ENCODE peak calls at places on chromosomes 11 and 22, in four cellular contexts. One of them, this sample, is unnamed.

GRCh38 chr22:26606611-26607010 is 11.2 kb downstream of the CRYBB1 start:
- DNase-seq in IMR-90: peak
- DNase-seq in A549: peak
- DNase-seq in K562: no peak
- DNase-seq in this sample: no peak

GRCh38 chr11:76810151-76810853 is 27.1 kb downstream of the TSKU start:
- DNase-seq in IMR-90: no peak
- DNase-seq in A549: no peak
- DNase-seq in K562: peak
- DNase-seq in this sample: peak

GRCh38 chr11:43316451-43316850 is 4.7 kb downstream of the API5 start:
- DNase-seq in IMR-90: peak
- DNase-seq in A549: no peak
- DNase-seq in K562: peak
- DNase-seq in this sample: no peak

GRCh38 chr11:134759314-134759713 is 347.3 kb upstream of the B3GAT1 start:
- DNase-seq in IMR-90: no peak
- DNase-seq in A549: no peak
- DNase-seq in K562: no peak
- DNase-seq in this sample: no peak

GRCh38 chr11:115759622-115760527 is 255.7 kb upstream of the CADM1 start:
- DNase-seq in IMR-90: no peak
- DNase-seq in A549: no peak
- DNase-seq in K562: no peak
- DNase-seq in this sample: no peak

GRCh38 chr11:30561691-30562412 is 24.3 kb downstream of the MPPED2 start:
- DNase-seq in IMR-90: peak
- DNase-seq in A549: no peak
- DNase-seq in K562: no peak
- DNase-seq in this sample: no peak

GRCh38 chr11:46309669-46310288 is 32.3 kb downstream of the CREB3L1 start:
- DNase-seq in IMR-90: no peak
- DNase-seq in A549: no peak
- DNase-seq in K562: peak
- DNase-seq in this sample: peak

GRCh38 chr22:47678048-47678447 is 915.6 kb downstream of the TBC1D22A start:
- DNase-seq in IMR-90: no peak
- DNase-seq in A549: no peak
- DNase-seq in K562: peak
- DNase-seq in this sample: no peak

GRCh38 chr11:24391165-24391564 is 105.7 kb upstream of the LUZP2 start:
- DNase-seq in IMR-90: peak
- DNase-seq in A549: no peak
- DNase-seq in K562: no peak
- DNase-seq in this sample: no peak

GRCh38 chr11:66607126-66607834 is 9.2 kb upstream of the RBM14 start:
- DNase-seq in IMR-90: peak
- DNase-seq in A549: no peak
- DNase-seq in K562: no peak
- DNase-seq in this sample: no peak

GRCh38 chr11:94276943-94277342 is 27.4 kb upstream of the IZUMO1R start:
- DNase-seq in IMR-90: no peak
- DNase-seq in A549: no peak
- DNase-seq in K562: no peak
- DNase-seq in this sample: no peak

GRCh38 chr22:47206819-47207218 is 444.4 kb downstream of the TBC1D22A start:
- DNase-seq in IMR-90: no peak
- DNase-seq in A549: no peak
- DNase-seq in K562: no peak
- DNase-seq in this sample: no peak

GRCh38 chr11:33315822-33316221 is 58.6 kb downstream of the HIPK3 start:
- DNase-seq in IMR-90: no peak
- DNase-seq in A549: no peak
- DNase-seq in K562: no peak
- DNase-seq in this sample: no peak

GRCh38 chr11:131922220-131922619 is 551.8 kb downstream of the NTM start:
- DNase-seq in IMR-90: no peak
- DNase-seq in A549: no peak
- DNase-seq in K562: no peak
- DNase-seq in this sample: no peak

GRCh38 chr11:83093634-83094033 is 21.9 kb upstream of the RAB30 start:
- DNase-seq in IMR-90: no peak
- DNase-seq in A549: no peak
- DNase-seq in K562: no peak
- DNase-seq in this sample: no peak

GRCh38 chr11:109150603-109151002 is 271.4 kb upstream of the C11orf87 start:
- DNase-seq in IMR-90: no peak
- DNase-seq in A549: no peak
- DNase-seq in K562: no peak
- DNase-seq in this sample: no peak

GRCh38 chr22:19137384-19138216 is 6.5 kb downstream of the TSSK2 start:
- DNase-seq in IMR-90: no peak
- DNase-seq in A549: no peak
- DNase-seq in K562: no peak
- DNase-seq in this sample: no peak

GRCh38 chr11:33015621-33016551 is at the start of gene DEPDC7:
- DNase-seq in IMR-90: peak
- DNase-seq in A549: peak
- DNase-seq in K562: peak
- DNase-seq in this sample: peak

GRCh38 chr11:119741369-119742262 is 12.6 kb upstream of the NECTIN1 start:
- DNase-seq in IMR-90: no peak
- DNase-seq in A549: peak
- DNase-seq in K562: peak
- DNase-seq in this sample: no peak

GRCh38 chr11:122796128-122796717 is 42.1 kb upstream of the CRTAM start:
- DNase-seq in IMR-90: peak
- DNase-seq in A549: peak
- DNase-seq in K562: peak
- DNase-seq in this sample: no peak

GRCh38 chr11:69089258-69089657 is 40.5 kb downstream of the TPCN2 start:
- DNase-seq in IMR-90: peak
- DNase-seq in A549: no peak
- DNase-seq in K562: peak
- DNase-seq in this sample: no peak

GRCh38 chr11:46281374-46281831 is 3.9 kb downstream of the CREB3L1 start:
- DNase-seq in IMR-90: peak
- DNase-seq in A549: no peak
- DNase-seq in K562: peak
- DNase-seq in this sample: no peak

GRCh38 chr11:15558513-15559181 is 443.9 kb downstream of the INSC start:
- DNase-seq in IMR-90: no peak
- DNase-seq in A549: no peak
- DNase-seq in K562: no peak
- DNase-seq in this sample: no peak

GRCh38 chr11:116500833-116501622 is 271.8 kb downstream of the BUD13 start:
- DNase-seq in IMR-90: no peak
- DNase-seq in A549: no peak
- DNase-seq in K562: no peak
- DNase-seq in this sample: no peak

GRCh38 chr11:111561801-111562325 is 21.3 kb downstream of the LAYN start:
- DNase-seq in IMR-90: peak
- DNase-seq in A549: no peak
- DNase-seq in K562: no peak
- DNase-seq in this sample: no peak

GRCh38 chr11:59615132-59615636 is 390 bp downstream of the OSBP start:
- DNase-seq in IMR-90: no peak
- DNase-seq in A549: peak
- DNase-seq in K562: peak
- DNase-seq in this sample: peak

GRCh38 chr22:23520875-23521441 is 59.1 kb downstream of the IGLL1 start:
- DNase-seq in IMR-90: peak
- DNase-seq in A549: peak
- DNase-seq in K562: peak
- DNase-seq in this sample: no peak

GRCh38 chr11:96393753-96394348 is 4.0 kb downstream of the JRKL start:
- DNase-seq in IMR-90: peak
- DNase-seq in A549: peak
- DNase-seq in K562: peak
- DNase-seq in this sample: peak

GRCh38 chr11:112837162-112837826 is 123.9 kb upstream of the NCAM1 start:
- DNase-seq in IMR-90: no peak
- DNase-seq in A549: no peak
- DNase-seq in K562: no peak
- DNase-seq in this sample: peak

GRCh38 chr22:36423461-36424404 is 36.0 kb upstream of the MYH9 start:
- DNase-seq in IMR-90: peak
- DNase-seq in A549: no peak
- DNase-seq in K562: peak
- DNase-seq in this sample: no peak

GRCh38 chr11:77073328-77074001 is 6.7 kb downstream of the CAPN5 start:
- DNase-seq in IMR-90: peak
- DNase-seq in A549: peak
- DNase-seq in K562: peak
- DNase-seq in this sample: peak

GRCh38 chr11:120547871-120548681 is 36.5 kb downstream of the GRIK4 start:
- DNase-seq in IMR-90: peak
- DNase-seq in A549: peak
- DNase-seq in K562: no peak
- DNase-seq in this sample: peak

GRCh38 chr11:130847517-130847916 is 68.8 kb downstream of the SNX19 start:
- DNase-seq in IMR-90: peak
- DNase-seq in A549: peak
- DNase-seq in K562: no peak
- DNase-seq in this sample: peak

GRCh38 chr11:68026391-68027105 is 3.9 kb upstream of the NDUFS8 start:
- DNase-seq in IMR-90: no peak
- DNase-seq in A549: no peak
- DNase-seq in K562: no peak
- DNase-seq in this sample: no peak

GRCh38 chr11:70732493-70733206 is 334.3 kb downstream of the CTTN start:
- DNase-seq in IMR-90: no peak
- DNase-seq in A549: no peak
- DNase-seq in K562: no peak
- DNase-seq in this sample: peak

GRCh38 chr22:32996702-32997101 is 61.5 kb downstream of the SYN3 start:
- DNase-seq in IMR-90: no peak
- DNase-seq in A549: no peak
- DNase-seq in K562: no peak
- DNase-seq in this sample: no peak

GRCh38 chr11:111797145-111797581 is 31.0 kb upstream of the PPP2R1B start:
- DNase-seq in IMR-90: peak
- DNase-seq in A549: no peak
- DNase-seq in K562: peak
- DNase-seq in this sample: no peak

GRCh38 chr11:91761406-91762027 is 463.1 kb upstream of the FAT3 start:
- DNase-seq in IMR-90: no peak
- DNase-seq in A549: no peak
- DNase-seq in K562: no peak
- DNase-seq in this sample: no peak

DNA sequence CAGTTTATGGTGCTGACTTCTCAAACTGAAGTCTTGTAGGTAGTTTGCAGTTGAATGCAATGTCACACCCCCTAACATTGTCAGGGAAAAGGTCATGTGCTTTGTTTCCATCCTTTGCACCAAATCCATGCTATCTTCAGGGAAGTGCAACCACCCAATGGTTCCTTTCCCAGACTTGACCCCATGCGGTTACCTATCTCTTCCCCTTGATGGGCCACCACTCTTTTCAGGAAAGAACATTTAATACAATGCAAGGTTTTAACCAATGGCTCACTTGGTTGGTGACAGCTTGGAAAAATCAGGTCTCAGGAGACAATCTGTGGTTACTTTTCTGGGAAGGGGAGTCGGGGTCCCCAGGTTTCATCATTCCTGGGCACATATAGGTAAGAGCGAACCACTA is 2.1 kb downstream of the ABTB2 start:
- DNase-seq in IMR-90: no peak
- DNase-seq in A549: no peak
- DNase-seq in K562: no peak
- DNase-seq in this sample: no peak
- H3K4me2 ChIP-seq in IMR-90: peak
- H3K4me2 ChIP-seq in A549: peak
- H3K4me2 ChIP-seq in K562: no peak
- H3K4me2 ChIP-seq in this sample: no peak

GRCh38 chr11:72876147-72876546 is 61.9 kb downstream of the ATG16L2 start:
- DNase-seq in IMR-90: no peak
- DNase-seq in A549: no peak
- DNase-seq in K562: no peak
- DNase-seq in this sample: no peak
- TF ChIP-seq RAD21 in IMR-90: no peak
- TF ChIP-seq RAD21 in A549: no peak
- TF ChIP-seq RAD21 in K562: no peak
- TF ChIP-seq RAD21 in this sample: no peak

DNA sequence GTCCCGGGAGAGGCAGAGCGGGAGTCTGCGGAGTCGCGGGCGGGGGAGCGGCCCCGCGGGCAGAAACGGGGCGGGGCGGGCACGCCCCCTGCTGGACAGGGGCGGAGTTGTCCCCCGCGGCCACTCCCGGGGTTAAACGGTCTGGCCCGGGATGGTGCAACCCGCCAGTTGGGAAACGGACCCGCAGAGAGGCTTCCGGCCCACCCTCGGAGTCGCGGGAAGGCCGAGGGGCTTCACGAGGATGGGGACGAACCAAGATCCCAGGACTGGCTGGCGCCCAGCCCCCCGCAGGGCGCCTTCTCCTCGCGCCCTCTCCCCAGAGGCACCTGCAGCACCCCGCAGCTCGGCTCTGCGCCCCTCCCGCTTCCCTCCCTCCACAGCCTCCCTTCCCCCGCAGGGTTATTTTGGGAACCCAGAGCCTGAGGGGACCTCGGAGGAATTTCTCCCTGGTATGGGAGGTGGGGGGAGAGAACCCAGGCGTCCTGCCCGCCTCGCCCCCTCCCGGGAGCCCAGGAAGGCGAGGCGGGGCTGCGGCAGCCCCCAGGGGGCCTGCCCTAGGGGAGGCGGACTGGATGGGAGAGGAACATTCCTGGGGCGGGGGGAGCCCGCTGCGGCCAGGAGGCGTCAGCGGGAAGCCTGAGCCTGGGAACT is 877 bp downstream of the RASGRP2 start:
- DNase-seq in IMR-90: no peak
- DNase-seq in A549: peak
- DNase-seq in K562: peak
- DNase-seq in this sample: no peak
- H3K4me2 ChIP-seq in IMR-90: peak
- H3K4me2 ChIP-seq in A549: peak
- H3K4me2 ChIP-seq in K562: peak
- H3K4me2 ChIP-seq in this sample: peak

DNA sequence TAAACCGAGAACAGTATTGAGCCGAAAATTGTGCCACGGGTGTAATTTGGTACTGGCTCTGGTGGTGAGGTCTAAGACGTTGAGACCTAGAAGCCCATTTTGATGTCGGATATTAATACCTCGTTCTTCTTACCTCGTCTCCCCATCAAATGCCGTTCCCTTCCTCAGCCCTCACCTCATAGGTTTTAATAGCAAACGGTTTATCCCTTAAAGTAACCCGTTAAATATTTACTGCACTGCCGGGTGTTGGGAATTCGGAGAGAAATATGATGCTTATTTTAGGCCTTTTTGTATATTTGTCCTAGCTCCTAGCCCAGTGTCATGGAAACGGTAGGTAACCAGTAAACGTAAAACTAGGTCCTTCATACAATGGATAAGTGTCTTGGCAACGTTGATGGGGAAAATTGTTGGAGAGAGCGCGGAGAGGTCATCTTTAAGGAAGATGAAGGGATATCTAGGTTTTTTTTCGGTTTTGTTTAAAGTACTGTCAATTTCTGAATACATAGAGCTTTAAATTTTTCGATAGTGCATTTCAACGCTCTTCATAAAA is 954 bp downstream of the C11orf58 start:
- DNase-seq in IMR-90: peak
- DNase-seq in A549: peak
- DNase-seq in K562: no peak
- DNase-seq in this sample: no peak
- TF ChIP-seq RAD21 in IMR-90: no peak
- TF ChIP-seq RAD21 in A549: no peak
- TF ChIP-seq RAD21 in K562: no peak
- TF ChIP-seq RAD21 in this sample: no peak

This sample was measured in HCT116.